ENCODE peak calls at places on chromosomes 3 and 15, in six cellular contexts. J is CD4-positive, alpha-beta T cell; W is naive thymus-derived CD8-positive, alpha-beta T cell; A is cardiac muscle cell; T is activated CD4-positive, alpha-beta memory T cell treated with anti-CD3 and anti-CD28 coated beads, Interleukin-2, amount 10 ng/mL, durations not matched to agents 7 days and 5 days; C is Daoy. H is an unnamed sample.

GRCh38 chr3:172143739-172144497 is 104.5 kb downstream of the FNDC3B start:
- DNase-seq in A (no peak), J (no peak), C (no peak), W (no peak), T (no peak), H (no peak)

GRCh38 chr15:78195735-78196201 is 38.6 kb downstream of the ACSBG1 start:
- DNase-seq in A (peak; percentile 30), J (peak; percentile 25), W (peak; percentile 35), C (peak; percentile 29), T (peak; percentile 58), H (no peak)

GRCh38 chr3:134449277-134449676 is 36.5 kb downstream of the ANAPC13 start:
- DNase-seq in A (peak; percentile 69), W (no peak), C (peak; percentile 70), T (no peak), J (no peak), H (no peak)

GRCh38 chr3:106204160-106204868 is 335.5 kb upstream of the CBLB start:
- DNase-seq in A (no peak), W (no peak), T (no peak), J (no peak), C (no peak), H (no peak)

GRCh38 chr15:64151727-64152506 is at the start of gene SNX22:
- DNase-seq in C (peak; percentile 17), J (no peak), A (no peak), W (peak; percentile 23), T (no peak), H (no peak)

GRCh38 chr3:148957586-148957985 is 33.8 kb upstream of the GYG1 start:
- DNase-seq in W (no peak), C (peak; percentile 30), T (peak; percentile 30), A (peak; percentile 27), J (no peak), H (no peak)

GRCh38 chr3:26574766-26575165 is 47.8 kb upstream of the LRRC3B start:
- DNase-seq in J (no peak), W (no peak), T (no peak), A (no peak), C (no peak), H (no peak)

GRCh38 chr15:85937661-85938060 is 142.0 kb upstream of the AGBL1 start:
- DNase-seq in J (no peak), T (no peak), A (no peak), W (no peak), C (no peak), H (no peak)

H was measured in KG1.